ENCODE peak calls at places on chromosomes 4 and X, in six cellular contexts. J, D, O, Z, T and G are unnamed samples.

GRCh38 chrX:19065535-19065934 is 56.7 kb downstream of the ADGRG2 start:
- ATAC-seq in J (no peak), D (no peak), O (no peak), Z (no peak), T (no peak), G (no peak)

GRCh38 chr4:105140684-105141490 is 5.8 kb upstream of the TET2 start:
- ATAC-seq in J (no peak), D (peak), O (peak), Z (peak), T (peak), G (peak)

GRCh38 chr4:17771284-17771908 is 10.0 kb downstream of the FAM184B start:
- ATAC-seq in J (no peak), D (no peak), O (peak), Z (no peak), T (no peak), G (no peak)

GRCh38 chr4:150569384-150569987 is 12.5 kb upstream of the MAB21L2 start:
- ATAC-seq in J (no peak), D (no peak), O (no peak), Z (no peak), T (no peak), G (no peak)

GRCh38 chrX:42824541-42824940 is 46.6 kb upstream of the PPP1R2C start:
- ATAC-seq in J (no peak), D (no peak), O (no peak), Z (no peak), T (no peak), G (no peak)

GRCh38 chrX:40273356-40274050 is 175.7 kb upstream of the BCOR start:
- ATAC-seq in J (no peak), D (no peak), O (no peak), Z (no peak), T (no peak), G (no peak)

GRCh38 chrX:79089897-79090584 is 54.4 kb upstream of the GPR174 start:
- ATAC-seq in J (no peak), D (no peak), O (no peak), Z (no peak), T (no peak), G (no peak)

GRCh38 chr4:32775049-32775448 is 2054.9 kb downstream of the PCDH7 start:
- ATAC-seq in J (no peak), D (no peak), O (peak), Z (no peak), T (peak), G (no peak)

GRCh38 chr4:144754562-144755410 is 108.8 kb downstream of the HHIP start:
- ATAC-seq in J (no peak), D (no peak), O (no peak), Z (no peak), T (peak), G (no peak)